ENCODE peak calls at places on chromosome 16, in ten cellular contexts. One of them, this sample, is unnamed.

GRCh38 chr16:11283820-11284248 is 2.7 kb upstream of the PRM1 start:
- DNase-seq in Calu3: no peak
- DNase-seq in astrocyte of the cerebellum: no peak
- DNase-seq in heart right ventricle: no peak
- DNase-seq in WTC11: no peak
- DNase-seq in transverse colon: no peak
- DNase-seq in pancreas: no peak
- DNase-seq in gastrocnemius medialis: no peak
- DNase-seq in epithelial cell of esophagus: no peak
- DNase-seq in left ventricle myocardium inferior: no peak
- DNase-seq in this sample: no peak

GRCh38 chr16:70736454-70737376 is 50.9 kb upstream of the MTSS2 start:
- DNase-seq in transverse colon: no peak
- DNase-seq in WTC11: no peak
- DNase-seq in heart right ventricle: no peak
- DNase-seq in epithelial cell of esophagus: no peak
- DNase-seq in pancreas: no peak
- DNase-seq in Calu3: no peak
- DNase-seq in left ventricle myocardium inferior: no peak
- DNase-seq in astrocyte of the cerebellum: no peak
- DNase-seq in gastrocnemius medialis: no peak
- DNase-seq in this sample: no peak

GRCh38 chr16:86285421-86285820 is 224.9 kb upstream of the FOXF1 start:
- DNase-seq in gastrocnemius medialis: no peak
- DNase-seq in epithelial cell of esophagus: no peak
- DNase-seq in transverse colon: no peak
- DNase-seq in heart right ventricle: no peak
- DNase-seq in left ventricle myocardium inferior: no peak
- DNase-seq in WTC11: no peak
- DNase-seq in astrocyte of the cerebellum: no peak
- DNase-seq in pancreas: no peak
- DNase-seq in Calu3: no peak
- DNase-seq in this sample: no peak

GRCh38 chr16:17327671-17328335 is 143.0 kb downstream of the XYLT1 start:
- DNase-seq in gastrocnemius medialis: no peak
- DNase-seq in pancreas: no peak
- DNase-seq in transverse colon: no peak
- DNase-seq in left ventricle myocardium inferior: no peak
- DNase-seq in WTC11: no peak
- DNase-seq in epithelial cell of esophagus: no peak
- DNase-seq in astrocyte of the cerebellum: no peak
- DNase-seq in Calu3: no peak
- DNase-seq in heart right ventricle: no peak
- DNase-seq in this sample: no peak

GRCh38 chr16:56013962-56014552 is 138.9 kb upstream of the CES5A start:
- DNase-seq in transverse colon: peak; percentile 8
- DNase-seq in heart right ventricle: peak; percentile 63
- DNase-seq in epithelial cell of esophagus: peak; percentile 68
- DNase-seq in pancreas: peak; percentile 44
- DNase-seq in left ventricle myocardium inferior: peak; percentile 44
- DNase-seq in Calu3: peak; percentile 51
- DNase-seq in WTC11: peak; percentile 85
- DNase-seq in gastrocnemius medialis: no peak
- DNase-seq in astrocyte of the cerebellum: no peak
- DNase-seq in this sample: peak; percentile 94

GRCh38 chr16:70680495-70681381 is 5.1 kb downstream of the MTSS2 start:
- DNase-seq in WTC11: no peak
- DNase-seq in epithelial cell of esophagus: no peak
- DNase-seq in gastrocnemius medialis: no peak
- DNase-seq in Calu3: no peak
- DNase-seq in transverse colon: no peak
- DNase-seq in heart right ventricle: peak; percentile 39
- DNase-seq in left ventricle myocardium inferior: peak; percentile 28
- DNase-seq in astrocyte of the cerebellum: no peak
- DNase-seq in pancreas: no peak
- DNase-seq in this sample: no peak

GRCh38 chr16:6104423-6104822 is 1006.8 kb upstream of the EEF2KMT start:
- DNase-seq in transverse colon: no peak
- DNase-seq in left ventricle myocardium inferior: no peak
- DNase-seq in pancreas: no peak
- DNase-seq in astrocyte of the cerebellum: no peak
- DNase-seq in Calu3: no peak
- DNase-seq in WTC11: no peak
- DNase-seq in gastrocnemius medialis: no peak
- DNase-seq in epithelial cell of esophagus: no peak
- DNase-seq in heart right ventricle: no peak
- DNase-seq in this sample: no peak

GRCh38 chr16:23959801-23960072 is 124.0 kb downstream of the PRKCB start:
- DNase-seq in gastrocnemius medialis: no peak
- DNase-seq in Calu3: no peak
- DNase-seq in WTC11: no peak
- DNase-seq in astrocyte of the cerebellum: no peak
- DNase-seq in heart right ventricle: no peak
- DNase-seq in epithelial cell of esophagus: no peak
- DNase-seq in pancreas: no peak
- DNase-seq in left ventricle myocardium inferior: no peak
- DNase-seq in transverse colon: no peak
- DNase-seq in this sample: no peak

GRCh38 chr16:65024649-65025243 is 97.1 kb downstream of the CDH11 start:
- DNase-seq in epithelial cell of esophagus: peak; percentile 39
- DNase-seq in gastrocnemius medialis: no peak
- DNase-seq in pancreas: no peak
- DNase-seq in transverse colon: no peak
- DNase-seq in astrocyte of the cerebellum: no peak
- DNase-seq in Calu3: no peak
- DNase-seq in heart right ventricle: no peak
- DNase-seq in left ventricle myocardium inferior: no peak
- DNase-seq in WTC11: no peak
- DNase-seq in this sample: no peak

GRCh38 chr16:9114842-9115241 is 23.4 kb downstream of the HAPSTR1 start:
- DNase-seq in pancreas: no peak
- DNase-seq in transverse colon: no peak
- DNase-seq in Calu3: no peak
- DNase-seq in heart right ventricle: no peak
- DNase-seq in gastrocnemius medialis: no peak
- DNase-seq in astrocyte of the cerebellum: no peak
- DNase-seq in WTC11: no peak
- DNase-seq in epithelial cell of esophagus: no peak
- DNase-seq in left ventricle myocardium inferior: no peak
- DNase-seq in this sample: no peak

GRCh38 chr16:67528222-67528869 is at the start of gene RIPOR1:
- DNase-seq in transverse colon: peak; percentile 62
- DNase-seq in left ventricle myocardium inferior: peak; percentile 75
- DNase-seq in epithelial cell of esophagus: no peak
- DNase-seq in astrocyte of the cerebellum: no peak
- DNase-seq in Calu3: peak; percentile 60
- DNase-seq in heart right ventricle: peak; percentile 81
- DNase-seq in WTC11: peak; percentile 53
- DNase-seq in gastrocnemius medialis: no peak
- DNase-seq in pancreas: peak; percentile 64
- DNase-seq in this sample: peak; percentile 76

GRCh38 chr16:28107232-28107631 is 43.7 kb upstream of the GSG1L start:
- DNase-seq in epithelial cell of esophagus: peak; percentile 51
- DNase-seq in astrocyte of the cerebellum: no peak
- DNase-seq in left ventricle myocardium inferior: no peak
- DNase-seq in pancreas: no peak
- DNase-seq in gastrocnemius medialis: no peak
- DNase-seq in Calu3: no peak
- DNase-seq in WTC11: no peak
- DNase-seq in heart right ventricle: no peak
- DNase-seq in transverse colon: no peak
- DNase-seq in this sample: no peak

GRCh38 chr16:1817276-1817589 is 9.4 kb downstream of the HAGH start:
- DNase-seq in transverse colon: no peak
- DNase-seq in WTC11: no peak
- DNase-seq in pancreas: no peak
- DNase-seq in left ventricle myocardium inferior: no peak
- DNase-seq in Calu3: no peak
- DNase-seq in gastrocnemius medialis: no peak
- DNase-seq in heart right ventricle: no peak
- DNase-seq in epithelial cell of esophagus: no peak
- DNase-seq in astrocyte of the cerebellum: no peak
- DNase-seq in this sample: no peak

GRCh38 chr16:86566966-86567700 is 504 bp downstream of the FOXC2 start:
- DNase-seq in gastrocnemius medialis: no peak
- DNase-seq in pancreas: no peak
- DNase-seq in Calu3: peak; percentile 68
- DNase-seq in heart right ventricle: peak; percentile 41
- DNase-seq in left ventricle myocardium inferior: peak; percentile 40
- DNase-seq in epithelial cell of esophagus: peak; percentile 68
- DNase-seq in transverse colon: no peak
- DNase-seq in astrocyte of the cerebellum: no peak
- DNase-seq in WTC11: peak; percentile 53
- DNase-seq in this sample: peak; percentile 73

DNA sequence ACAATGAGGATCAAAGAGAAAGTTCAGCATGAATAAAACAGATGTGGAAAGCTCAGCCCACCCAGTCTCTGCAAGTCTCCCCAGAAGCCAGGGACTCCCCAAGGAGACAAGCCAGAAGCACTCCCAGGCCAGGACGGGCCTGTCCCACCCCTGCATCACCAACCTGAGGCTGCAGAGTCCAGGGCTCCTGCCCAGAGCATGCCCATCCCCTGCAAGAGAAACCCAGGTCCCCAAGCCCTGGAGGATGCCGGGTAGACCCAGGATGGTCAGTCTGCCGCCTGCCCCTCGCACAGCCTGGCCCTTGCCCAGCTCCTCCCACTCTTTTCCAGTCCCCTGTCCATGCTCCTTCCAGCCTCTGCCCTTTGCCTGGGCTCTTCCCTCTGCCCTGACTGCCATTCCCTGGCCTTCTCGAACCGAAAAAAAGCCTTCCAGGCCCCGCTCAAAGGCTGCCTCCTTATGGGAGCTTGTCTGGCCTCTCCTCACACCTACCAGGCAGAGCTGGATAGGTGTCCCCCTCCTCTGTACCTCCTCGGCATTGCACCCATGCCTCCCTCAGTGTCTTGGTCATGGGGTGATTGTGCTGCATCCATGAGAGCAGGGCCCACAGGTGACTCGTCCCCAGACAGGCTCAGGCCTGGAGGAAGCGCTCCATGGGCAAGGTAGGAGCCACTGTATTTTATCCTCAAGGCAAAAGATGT is 44.8 kb downstream of the BEAN1 start:
- DNase-seq in transverse colon: no peak
- DNase-seq in pancreas: no peak
- DNase-seq in left ventricle myocardium inferior: no peak
- DNase-seq in gastrocnemius medialis: no peak
- DNase-seq in Calu3: no peak
- DNase-seq in epithelial cell of esophagus: peak; percentile 43
- DNase-seq in astrocyte of the cerebellum: no peak
- DNase-seq in WTC11: no peak
- DNase-seq in heart right ventricle: no peak
- DNase-seq in this sample: no peak
- TF ChIP-seq CTCF in transverse colon: no peak
- TF ChIP-seq CTCF in pancreas: no peak
- TF ChIP-seq CTCF in left ventricle myocardium inferior: no peak
- TF ChIP-seq CTCF in gastrocnemius medialis: no peak
- TF ChIP-seq CTCF in Calu3: no peak
- TF ChIP-seq CTCF in epithelial cell of esophagus: peak; percentile 11
- TF ChIP-seq CTCF in astrocyte of the cerebellum: no peak
- TF ChIP-seq CTCF in WTC11: no peak
- TF ChIP-seq CTCF in heart right ventricle: no peak
- TF ChIP-seq CTCF in this sample: no peak

DNA sequence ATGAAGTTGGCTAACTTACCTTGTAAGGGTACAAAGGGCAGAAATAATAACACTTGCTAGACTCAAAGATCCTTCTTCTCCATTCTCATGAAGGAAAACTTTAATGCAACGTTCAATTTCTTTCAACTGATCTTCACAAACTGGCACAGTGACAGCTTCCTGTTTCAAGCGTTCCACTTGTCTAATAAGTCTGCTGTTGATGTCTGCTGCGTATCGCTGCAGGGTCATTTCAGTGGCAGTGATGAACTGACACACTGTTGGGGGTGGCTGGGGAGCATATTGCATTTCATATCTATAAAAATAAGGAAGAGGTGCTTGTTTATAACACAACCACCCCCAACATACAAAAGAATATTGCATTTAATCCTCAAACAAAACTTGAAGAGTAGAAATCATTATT is 33.5 kb upstream of the ARL6IP1 start:
- DNase-seq in heart right ventricle: no peak
- DNase-seq in epithelial cell of esophagus: no peak
- DNase-seq in left ventricle myocardium inferior: no peak
- DNase-seq in gastrocnemius medialis: no peak
- DNase-seq in astrocyte of the cerebellum: no peak
- DNase-seq in pancreas: no peak
- DNase-seq in Calu3: no peak
- DNase-seq in transverse colon: no peak
- DNase-seq in WTC11: no peak
- DNase-seq in this sample: no peak
- TF ChIP-seq CTCF in heart right ventricle: no peak
- TF ChIP-seq CTCF in epithelial cell of esophagus: no peak
- TF ChIP-seq CTCF in left ventricle myocardium inferior: no peak
- TF ChIP-seq CTCF in gastrocnemius medialis: no peak
- TF ChIP-seq CTCF in astrocyte of the cerebellum: no peak
- TF ChIP-seq CTCF in pancreas: no peak
- TF ChIP-seq CTCF in Calu3: no peak
- TF ChIP-seq CTCF in transverse colon: no peak
- TF ChIP-seq CTCF in WTC11: no peak
- TF ChIP-seq CTCF in this sample: no peak

GRCh38 chr16:53433509-53433908 is 762 bp upstream of the RBL2 start:
- DNase-seq in WTC11: no peak
- DNase-seq in heart right ventricle: no peak
- DNase-seq in astrocyte of the cerebellum: no peak
- DNase-seq in pancreas: no peak
- DNase-seq in Calu3: no peak
- DNase-seq in epithelial cell of esophagus: peak; percentile 51
- DNase-seq in left ventricle myocardium inferior: no peak
- DNase-seq in gastrocnemius medialis: no peak
- DNase-seq in transverse colon: no peak
- DNase-seq in this sample: no peak
- TF ChIP-seq CTCF in WTC11: no peak
- TF ChIP-seq CTCF in heart right ventricle: no peak
- TF ChIP-seq CTCF in astrocyte of the cerebellum: no peak
- TF ChIP-seq CTCF in pancreas: no peak
- TF ChIP-seq CTCF in Calu3: no peak
- TF ChIP-seq CTCF in epithelial cell of esophagus: no peak
- TF ChIP-seq CTCF in left ventricle myocardium inferior: no peak
- TF ChIP-seq CTCF in gastrocnemius medialis: no peak
- TF ChIP-seq CTCF in transverse colon: no peak
- TF ChIP-seq CTCF in this sample: no peak

DNA sequence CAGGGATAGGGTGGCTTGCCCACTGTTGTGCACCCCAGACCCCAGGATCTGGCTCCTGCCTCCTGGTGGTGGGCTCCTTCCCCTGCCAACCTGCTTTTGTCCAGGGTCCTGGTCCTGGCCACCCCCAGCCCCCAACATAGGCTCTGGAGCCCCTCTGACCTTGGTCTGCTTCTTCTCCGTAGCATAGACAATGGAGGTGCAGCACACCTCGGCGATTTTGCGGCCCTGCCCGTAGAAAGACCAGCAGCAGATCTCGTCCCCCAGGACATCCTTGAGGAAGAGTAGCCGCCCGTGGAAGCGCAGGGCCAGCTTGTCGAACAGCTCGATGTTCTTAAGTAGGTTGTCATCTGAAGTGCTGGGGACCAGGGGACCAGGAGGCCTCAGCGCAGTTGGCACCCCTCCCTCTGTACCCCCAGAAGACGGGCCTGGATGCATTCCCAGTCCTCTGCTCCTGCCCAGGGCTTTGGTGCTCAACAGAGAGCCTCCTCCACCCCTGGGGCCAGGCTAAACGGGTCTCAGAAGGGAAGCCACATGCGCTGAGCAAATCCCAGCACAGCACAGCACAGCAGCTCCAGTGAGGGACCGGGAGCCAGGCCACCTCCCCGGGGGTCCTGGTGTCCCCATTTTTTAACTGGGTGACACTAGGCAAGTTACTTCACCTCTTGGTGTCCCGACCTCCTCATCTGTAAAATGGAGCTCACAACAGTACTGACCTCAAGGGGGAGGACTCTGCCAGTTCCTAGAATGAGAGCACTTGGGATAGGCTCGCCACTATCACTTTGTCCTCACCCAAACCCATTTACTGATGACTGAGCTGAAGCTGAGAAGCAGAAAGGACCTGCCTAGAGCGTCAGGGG is 10.8 kb downstream of the ASPHD1 start:
- DNase-seq in Calu3: no peak
- DNase-seq in transverse colon: no peak
- DNase-seq in WTC11: no peak
- DNase-seq in astrocyte of the cerebellum: no peak
- DNase-seq in left ventricle myocardium inferior: no peak
- DNase-seq in gastrocnemius medialis: no peak
- DNase-seq in epithelial cell of esophagus: no peak
- DNase-seq in pancreas: no peak
- DNase-seq in heart right ventricle: no peak
- DNase-seq in this sample: no peak
- TF ChIP-seq CTCF in Calu3: no peak
- TF ChIP-seq CTCF in transverse colon: no peak
- TF ChIP-seq CTCF in WTC11: no peak
- TF ChIP-seq CTCF in astrocyte of the cerebellum: no peak
- TF ChIP-seq CTCF in left ventricle myocardium inferior: no peak
- TF ChIP-seq CTCF in gastrocnemius medialis: no peak
- TF ChIP-seq CTCF in epithelial cell of esophagus: no peak
- TF ChIP-seq CTCF in pancreas: no peak
- TF ChIP-seq CTCF in heart right ventricle: no peak
- TF ChIP-seq CTCF in this sample: no peak

This sample was measured in nephron progenitor cell.